ENCODE peak calls at places on chromosomes 12 and 14, in seven cellular contexts. O is lower lobe of right lung, U is hepatocyte, X is Peyer's patch, M is PC-9, A is kidney, T is substantia nigra. Y is an unnamed sample.

GRCh38 chr12:89919241-89919906 is 210.7 kb upstream of the ATP2B1 start:
- DNase-seq in O (no peak), M (no peak), X (no peak), A (peak), U (no peak), T (no peak), Y (peak)

GRCh38 chr12:42084522-42084921 is 60.2 kb downstream of the GXYLT1 start:
- DNase-seq in O (no peak), A (no peak), M (no peak), X (no peak), T (no peak), U (no peak), Y (no peak)

GRCh38 chr14:24252289-24253124 is 10.1 kb upstream of the TINF2 start:
- DNase-seq in O (no peak), X (no peak), T (no peak), A (peak), M (no peak), U (no peak), Y (no peak)

GRCh38 chr12:123106640-123107359 is 44.1 kb downstream of the PITPNM2 start:
- DNase-seq in O (peak), U (no peak), M (no peak), T (no peak), A (peak), X (peak), Y (peak)

GRCh38 chr12:22043943-22044342 is 2.1 kb upstream of the CMAS start:
- DNase-seq in U (no peak), X (no peak), A (no peak), O (no peak), M (no peak), T (no peak), Y (no peak)

GRCh38 chr14:21647380-21647779 is 6.3 kb upstream of the OR4E2 start:
- DNase-seq in A (no peak), X (no peak), T (no peak), U (no peak), O (no peak), M (no peak), Y (no peak)

GRCh38 chr12:78853231-78853630 is 11.3 kb upstream of the SYT1 start:
- DNase-seq in T (no peak), A (no peak), X (no peak), M (no peak), O (no peak), U (no peak), Y (no peak)

GRCh38 chr12:108633534-108634224 is at the start of gene SELPLG:
- DNase-seq in M (no peak), T (no peak), X (peak), A (peak), U (no peak), O (peak), Y (peak)

GRCh38 chr12:106195638-106196037 is 52.2 kb downstream of the CKAP4 start:
- DNase-seq in A (peak), U (peak), O (no peak), T (no peak), M (no peak), X (peak), Y (peak)

GRCh38 chr12:47825239-47825639 is 5.5 kb upstream of the HDAC7 start:
- DNase-seq in X (no peak), M (peak), T (no peak), U (no peak), O (peak), A (no peak), Y (peak)

GRCh38 chr12:45703942-45704341 is 25.6 kb upstream of the ARID2 start:
- DNase-seq in A (no peak), X (no peak), T (no peak), U (no peak), M (no peak), O (no peak), Y (no peak)

GRCh38 chr12:74285773-74286172 is 251.9 kb upstream of the ATXN7L3B start:
- DNase-seq in T (no peak), M (peak), A (no peak), O (no peak), X (no peak), U (no peak), Y (no peak)

GRCh38 chr14:101034986-101035385 is 131.5 kb upstream of the RTL1 start:
- DNase-seq in T (no peak), O (no peak), X (peak), M (no peak), U (no peak), A (peak), Y (no peak)

GRCh38 chr12:92036061-92036620 is 109.5 kb downstream of the BTG1 start:
- DNase-seq in A (no peak), O (no peak), U (no peak), M (no peak), X (no peak), T (no peak), Y (no peak)

GRCh38 chr12:130761537-130762318 is 45.6 kb upstream of the RIMBP2 start:
- DNase-seq in T (peak), A (peak), X (peak), O (no peak), M (no peak), U (peak), Y (peak)

GRCh38 chr14:23364164-23364571 is 804 bp downstream of the EFS start:
- DNase-seq in U (peak), O (no peak), A (peak), T (no peak), M (no peak), X (no peak), Y (peak)

GRCh38 chr12:119181944-119182343 is 3.2 kb downstream of the HSPB8 start:
- DNase-seq in M (no peak), T (no peak), O (no peak), U (no peak), A (no peak), X (no peak), Y (no peak)

GRCh38 chr12:6535960-6536847 is 1.9 kb downstream of the GAPDH start:
- DNase-seq in M (no peak), O (no peak), T (no peak), U (no peak), A (no peak), X (no peak), Y (peak)

GRCh38 chr12:727321-727720 is 25.1 kb upstream of the WNK1 start:
- DNase-seq in X (no peak), A (no peak), T (no peak), O (no peak), M (no peak), U (no peak), Y (no peak)

GRCh38 chr12:110546339-110546738 is 36.8 kb downstream of the PPTC7 start:
- DNase-seq in T (no peak), A (no peak), M (peak), U (peak), X (no peak), O (no peak), Y (no peak)

GRCh38 chr14:68464716-68465115 is 328.2 kb downstream of the ZFP36L1 start:
- DNase-seq in T (no peak), X (no peak), U (no peak), O (no peak), M (peak), A (no peak), Y (no peak)

GRCh38 chr12:110743571-110744093 is 941 bp upstream of the PPP1CC start:
- DNase-seq in T (no peak), A (peak), O (peak), M (no peak), X (peak), U (peak), Y (peak)

GRCh38 chr14:62462996-62463395 is 582.3 kb downstream of the KCNH5 start:
- DNase-seq in O (no peak), T (no peak), X (no peak), U (no peak), M (no peak), A (no peak), Y (no peak)

GRCh38 chr12:45518516-45519235 is 210.8 kb upstream of the ARID2 start:
- DNase-seq in O (no peak), M (no peak), T (no peak), A (no peak), U (no peak), X (no peak), Y (no peak)

GRCh38 chr14:101518611-101519048 is 42.7 kb upstream of the DIO3 start:
- DNase-seq in U (no peak), O (peak), A (no peak), X (peak), T (no peak), M (no peak), Y (peak)

GRCh38 chr14:92945959-92946846 is 23.3 kb downstream of the CHGA start:
- DNase-seq in T (no peak), A (peak), M (peak), U (no peak), O (peak), X (peak), Y (peak)

GRCh38 chr12:64181504-64182291 is 40.4 kb downstream of the KICS2 start:
- DNase-seq in T (no peak), U (peak), O (no peak), M (peak), X (peak), A (peak), Y (peak)

GRCh38 chr14:88866305-88866704 is 41.9 kb downstream of the TTC8 start:
- DNase-seq in T (no peak), O (no peak), A (no peak), X (no peak), M (no peak), U (no peak), Y (no peak)

GRCh38 chr12:7113389-7113871 is 4.4 kb upstream of the C1RL start:
- DNase-seq in M (no peak), A (no peak), U (peak), T (no peak), O (no peak), X (peak), Y (no peak)

GRCh38 chr12:15494329-15495046 is 172.2 kb downstream of the PTPRO start:
- DNase-seq in M (no peak), O (no peak), U (no peak), A (no peak), X (no peak), T (no peak), Y (no peak)

GRCh38 chr12:46402451-46402850 is 29.9 kb upstream of the SLC38A2 start:
- DNase-seq in M (no peak), U (no peak), T (no peak), A (no peak), O (no peak), X (no peak), Y (no peak)

GRCh38 chr12:113850309-113851056 is 115.6 kb downstream of the RBM19 start:
- DNase-seq in A (no peak), U (no peak), O (no peak), X (no peak), T (peak), M (no peak), Y (peak)

GRCh38 chr12:125202421-125202820 is 137.2 kb downstream of the AACS start:
- DNase-seq in M (no peak), A (peak), T (no peak), U (no peak), X (no peak), O (no peak), Y (no peak)

GRCh38 chr14:65226824-65227604 is 124.7 kb upstream of the MAX start:
- DNase-seq in T (no peak), M (peak), X (peak), O (no peak), U (peak), A (no peak), Y (no peak)

DNA sequence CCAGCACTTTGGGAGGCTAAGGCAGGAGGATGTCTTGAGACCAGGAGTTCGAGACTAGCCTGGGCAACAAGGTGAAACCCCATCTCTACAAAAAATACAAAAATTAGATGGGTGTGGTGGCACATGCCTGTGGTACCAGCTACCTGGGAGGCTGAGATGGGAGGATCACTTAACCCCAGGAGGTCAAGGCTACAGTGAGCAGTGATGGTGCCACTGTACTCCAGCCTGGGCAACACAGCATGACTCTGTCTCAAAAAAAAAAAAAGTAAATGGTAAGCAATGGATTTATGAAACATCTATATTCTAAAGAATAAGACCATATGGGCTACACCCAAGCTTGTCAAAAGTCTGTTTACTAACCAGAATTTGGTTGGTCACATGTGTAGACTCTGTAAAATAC is 12.3 kb downstream of the FGD6 start:
- DNase-seq in M (no peak), T (no peak), U (no peak), O (no peak), X (no peak), A (no peak), Y (no peak)
- H3K27ac ChIP-seq in M (peak), T (no peak), U (peak), O (peak), X (peak), A (peak), Y (peak)

GRCh38 chr14:74660863-74661262 is 48.8 kb upstream of the LTBP2 start:
- DNase-seq in A (no peak), U (no peak), O (no peak), T (no peak), M (no peak), X (no peak), Y (no peak)

GRCh38 chr14:74661726-74662450 is 49.9 kb upstream of the LTBP2 start:
- DNase-seq in A (no peak), X (no peak), M (no peak), U (no peak), T (no peak), O (no peak), Y (peak)

GRCh38 chr14:74660167-74660566 is 48.1 kb upstream of the LTBP2 start:
- DNase-seq in M (no peak), T (no peak), O (no peak), X (no peak), U (no peak), A (no peak), Y (no peak)

GRCh38 chr14:74664717-74665116 is 48.2 kb downstream of the AREL1 start:
- DNase-seq in X (no peak), M (no peak), O (no peak), T (no peak), U (no peak), A (no peak), Y (no peak)

DNA sequence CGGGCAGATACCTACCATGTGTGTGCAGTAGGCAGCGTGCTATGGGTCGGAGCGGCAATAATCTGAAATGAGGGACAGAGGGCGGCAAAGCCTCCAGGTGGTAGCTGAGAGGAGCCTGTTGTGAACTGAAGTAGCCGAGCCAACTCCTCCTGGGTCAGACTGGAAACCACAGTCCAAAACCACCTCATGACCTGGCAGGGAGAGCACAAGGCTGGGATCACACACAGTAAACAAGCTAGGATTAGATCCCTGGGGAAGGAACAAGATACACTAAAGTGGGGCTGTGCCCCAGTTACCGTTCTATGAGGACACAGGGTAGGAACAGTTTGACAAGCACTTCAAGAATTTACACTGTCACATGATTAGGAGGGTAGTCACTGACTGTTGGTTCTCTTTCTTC is 49.0 kb downstream of the AREL1 start:
- DNase-seq in O (no peak), X (no peak), A (no peak), M (no peak), T (no peak), U (no peak), Y (no peak)
- H3K27ac ChIP-seq in O (no peak), X (no peak), A (no peak), M (no peak), T (no peak), U (no peak), Y (peak)

DNA sequence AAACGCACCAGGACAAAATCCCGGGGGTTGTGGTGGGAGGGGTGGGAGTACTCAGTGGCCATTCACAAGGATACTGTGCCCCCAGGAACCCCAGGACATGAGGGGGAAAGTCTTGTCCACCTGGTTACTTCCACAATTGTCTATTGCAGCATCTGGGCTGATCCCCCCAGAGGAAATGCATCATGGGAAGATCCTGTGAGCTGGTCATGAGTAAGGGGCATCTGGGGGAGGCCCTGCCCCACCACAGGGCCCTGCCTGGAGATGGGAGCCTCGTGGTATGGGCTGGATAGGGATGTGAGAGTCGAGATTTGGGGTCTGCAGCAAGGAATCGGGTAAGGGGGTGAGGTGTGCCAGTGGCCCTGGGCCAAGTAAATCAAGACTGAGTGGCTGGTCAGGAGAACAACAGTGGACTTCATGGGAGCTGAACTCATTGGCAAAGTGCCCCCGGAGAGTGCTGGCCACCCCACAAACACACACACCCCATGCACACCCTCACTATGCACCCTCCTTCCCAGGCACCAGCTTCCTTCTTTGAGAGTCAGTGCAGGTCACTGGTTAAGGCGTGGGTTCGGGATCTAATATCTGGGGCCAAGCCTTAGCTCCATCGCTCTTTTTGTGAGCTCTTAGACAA is 3.0 kb upstream of the SERPINA1 start:
- DNase-seq in T (no peak), M (no peak), U (no peak), O (peak), X (no peak), A (no peak), Y (no peak)
- H3K27ac ChIP-seq in T (peak), M (no peak), U (no peak), O (peak), X (no peak), A (no peak), Y (no peak)

GRCh38 chr14:71209888-71210287 is 302.6 kb downstream of the PCNX1 start:
- DNase-seq in T (no peak), O (no peak), A (no peak), M (no peak), U (no peak), X (no peak), Y (no peak)

GRCh38 chr14:71208702-71209357 is 301.6 kb downstream of the PCNX1 start:
- DNase-seq in T (no peak), A (no peak), M (no peak), O (no peak), U (no peak), X (no peak), Y (no peak)

GRCh38 chr14:71214241-71214640 is 307.0 kb downstream of the PCNX1 start:
- DNase-seq in M (no peak), T (no peak), A (no peak), U (no peak), O (no peak), X (no peak), Y (no peak)

GRCh38 chr14:71212683-71213107 is 305.4 kb downstream of the PCNX1 start:
- DNase-seq in O (no peak), A (no peak), X (no peak), M (no peak), T (no peak), U (no peak), Y (no peak)

DNA sequence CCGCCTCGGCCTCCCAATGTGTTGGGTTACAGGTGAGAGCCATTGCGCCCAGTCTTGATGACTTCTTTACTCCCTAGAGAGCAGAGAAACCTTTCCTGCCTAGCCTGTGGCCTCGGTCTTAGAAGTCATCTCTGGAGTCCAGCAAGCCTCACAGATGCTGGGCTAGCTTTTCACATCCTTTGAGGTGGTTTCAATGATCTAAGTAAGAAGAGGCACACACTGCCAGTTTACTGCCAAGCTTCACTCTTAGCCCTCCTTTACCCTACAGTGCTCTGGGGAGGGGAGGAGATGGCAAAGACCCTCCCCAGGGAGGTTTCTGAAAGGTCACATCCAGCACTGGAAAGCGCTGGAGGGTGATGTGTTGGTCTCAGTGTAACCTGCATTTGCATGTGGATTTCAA is 304.8 kb downstream of the PCNX1 start:
- DNase-seq in O (no peak), A (no peak), M (no peak), T (no peak), U (no peak), X (no peak), Y (no peak)
- H3K27ac ChIP-seq in O (no peak), A (no peak), M (no peak), T (no peak), U (no peak), X (no peak), Y (no peak)

Y was measured in right cardiac atrium.